ENCODE peak calls at places on chromosomes 13 and 19, in five cellular contexts. One of them, this sample, is unnamed.

GRCh38 chr13:27476943-27477681 is 26.7 kb upstream of the MTIF3 start:
- DNase-seq in tibial nerve: no peak
- DNase-seq in astrocyte of the spinal cord: peak
- DNase-seq in cardiac muscle cell: peak
- DNase-seq in brain microvascular endothelial cell: peak
- DNase-seq in this sample: peak

GRCh38 chr19:50998061-50998460 is 3.3 kb downstream of the KLK8 start:
- DNase-seq in cardiac muscle cell: no peak
- DNase-seq in brain microvascular endothelial cell: no peak
- DNase-seq in tibial nerve: no peak
- DNase-seq in astrocyte of the spinal cord: no peak
- DNase-seq in this sample: no peak

GRCh38 chr19:23996549-23996948 is 81.9 kb downstream of the ZNF726 start:
- DNase-seq in tibial nerve: no peak
- DNase-seq in brain microvascular endothelial cell: no peak
- DNase-seq in cardiac muscle cell: no peak
- DNase-seq in astrocyte of the spinal cord: no peak
- DNase-seq in this sample: peak

GRCh38 chr13:49938921-49939320 is 2.8 kb upstream of the SPRYD7 start:
- DNase-seq in cardiac muscle cell: no peak
- DNase-seq in brain microvascular endothelial cell: no peak
- DNase-seq in tibial nerve: no peak
- DNase-seq in astrocyte of the spinal cord: no peak
- DNase-seq in this sample: no peak

GRCh38 chr13:49265822-49266221 is 18.1 kb downstream of the CDADC1 start:
- DNase-seq in brain microvascular endothelial cell: peak
- DNase-seq in astrocyte of the spinal cord: peak
- DNase-seq in cardiac muscle cell: no peak
- DNase-seq in tibial nerve: no peak
- DNase-seq in this sample: peak

GRCh38 chr13:65597839-65598818 is 1632.0 kb downstream of the PCDH9 start:
- DNase-seq in astrocyte of the spinal cord: peak
- DNase-seq in brain microvascular endothelial cell: peak
- DNase-seq in cardiac muscle cell: peak
- DNase-seq in tibial nerve: no peak
- DNase-seq in this sample: peak

GRCh38 chr19:47228937-47229673 is 1.9 kb downstream of the BBC3 start:
- DNase-seq in tibial nerve: no peak
- DNase-seq in astrocyte of the spinal cord: peak
- DNase-seq in brain microvascular endothelial cell: peak
- DNase-seq in cardiac muscle cell: no peak
- DNase-seq in this sample: no peak

GRCh38 chr13:59915252-59915651 is 248.5 kb downstream of the DIAPH3 start:
- DNase-seq in brain microvascular endothelial cell: no peak
- DNase-seq in tibial nerve: no peak
- DNase-seq in cardiac muscle cell: no peak
- DNase-seq in astrocyte of the spinal cord: no peak
- DNase-seq in this sample: no peak

GRCh38 chr19:18220632-18221275 is 5.5 kb downstream of the PDE4C start:
- DNase-seq in astrocyte of the spinal cord: no peak
- DNase-seq in tibial nerve: no peak
- DNase-seq in cardiac muscle cell: no peak
- DNase-seq in brain microvascular endothelial cell: no peak
- DNase-seq in this sample: no peak

GRCh38 chr19:55255618-55256423 is 3.0 kb downstream of the PPP6R1 start:
- DNase-seq in brain microvascular endothelial cell: peak
- DNase-seq in tibial nerve: no peak
- DNase-seq in cardiac muscle cell: peak
- DNase-seq in astrocyte of the spinal cord: no peak
- DNase-seq in this sample: no peak

GRCh38 chr19:12782424-12783225 is 7.3 kb upstream of the HOOK2 start:
- DNase-seq in brain microvascular endothelial cell: peak
- DNase-seq in tibial nerve: peak
- DNase-seq in cardiac muscle cell: peak
- DNase-seq in astrocyte of the spinal cord: peak
- DNase-seq in this sample: peak

GRCh38 chr13:20616059-20616797 is 49.3 kb downstream of the IFT88 start:
- DNase-seq in tibial nerve: no peak
- DNase-seq in brain microvascular endothelial cell: peak
- DNase-seq in cardiac muscle cell: peak
- DNase-seq in astrocyte of the spinal cord: peak
- DNase-seq in this sample: peak

GRCh38 chr13:94613051-94613450 is 11.4 kb downstream of the GPR180 start:
- DNase-seq in brain microvascular endothelial cell: no peak
- DNase-seq in tibial nerve: no peak
- DNase-seq in cardiac muscle cell: no peak
- DNase-seq in astrocyte of the spinal cord: no peak
- DNase-seq in this sample: no peak

GRCh38 chr13:110726726-110727125 is 13.2 kb downstream of the ING1 start:
- DNase-seq in brain microvascular endothelial cell: no peak
- DNase-seq in astrocyte of the spinal cord: no peak
- DNase-seq in cardiac muscle cell: no peak
- DNase-seq in tibial nerve: no peak
- DNase-seq in this sample: no peak

GRCh38 chr19:19817357-19817756 is 4.2 kb downstream of the ZNF506 start:
- DNase-seq in astrocyte of the spinal cord: no peak
- DNase-seq in tibial nerve: no peak
- DNase-seq in cardiac muscle cell: no peak
- DNase-seq in brain microvascular endothelial cell: no peak
- DNase-seq in this sample: no peak

GRCh38 chr13:41137951-41138350 is 5.3 kb upstream of the KBTBD6 start:
- DNase-seq in tibial nerve: no peak
- DNase-seq in astrocyte of the spinal cord: peak
- DNase-seq in cardiac muscle cell: peak
- DNase-seq in brain microvascular endothelial cell: peak
- DNase-seq in this sample: peak

GRCh38 chr19:35899547-35900214 is 659 bp downstream of the NFKBID start:
- DNase-seq in tibial nerve: peak
- DNase-seq in brain microvascular endothelial cell: peak
- DNase-seq in cardiac muscle cell: peak
- DNase-seq in astrocyte of the spinal cord: peak
- DNase-seq in this sample: peak

GRCh38 chr13:24997367-24997967 is 98.5 kb upstream of the PABPC3 start:
- DNase-seq in cardiac muscle cell: peak
- DNase-seq in brain microvascular endothelial cell: peak
- DNase-seq in astrocyte of the spinal cord: peak
- DNase-seq in tibial nerve: no peak
- DNase-seq in this sample: no peak

GRCh38 chr13:51865838-51866237 is 4.1 kb downstream of the CCDC70 start:
- DNase-seq in cardiac muscle cell: no peak
- DNase-seq in astrocyte of the spinal cord: no peak
- DNase-seq in tibial nerve: no peak
- DNase-seq in brain microvascular endothelial cell: no peak
- DNase-seq in this sample: no peak

GRCh38 chr19:403221-404036 is 5.5 kb downstream of the C2CD4C start:
- DNase-seq in cardiac muscle cell: no peak
- DNase-seq in brain microvascular endothelial cell: no peak
- DNase-seq in astrocyte of the spinal cord: no peak
- DNase-seq in tibial nerve: peak
- DNase-seq in this sample: no peak

GRCh38 chr13:24738366-24738847 is 25.6 kb upstream of the RNF17 start:
- DNase-seq in brain microvascular endothelial cell: no peak
- DNase-seq in cardiac muscle cell: no peak
- DNase-seq in tibial nerve: no peak
- DNase-seq in astrocyte of the spinal cord: no peak
- DNase-seq in this sample: no peak

GRCh38 chr13:105327727-105328126 is 1207.7 kb downstream of the EFNB2 start:
- DNase-seq in cardiac muscle cell: no peak
- DNase-seq in tibial nerve: no peak
- DNase-seq in brain microvascular endothelial cell: peak
- DNase-seq in astrocyte of the spinal cord: peak
- DNase-seq in this sample: no peak

GRCh38 chr19:48443731-48444128 is 2.1 kb upstream of the GRWD1 start:
- DNase-seq in astrocyte of the spinal cord: no peak
- DNase-seq in tibial nerve: no peak
- DNase-seq in brain microvascular endothelial cell: no peak
- DNase-seq in cardiac muscle cell: no peak
- DNase-seq in this sample: no peak

GRCh38 chr19:56145698-56146097 is 4.6 kb downstream of the ZNF444 start:
- DNase-seq in tibial nerve: no peak
- DNase-seq in cardiac muscle cell: no peak
- DNase-seq in astrocyte of the spinal cord: no peak
- DNase-seq in brain microvascular endothelial cell: no peak
- DNase-seq in this sample: no peak

GRCh38 chr19:44714597-44715169 is 15.7 kb downstream of the CEACAM16 start:
- DNase-seq in brain microvascular endothelial cell: no peak
- DNase-seq in cardiac muscle cell: no peak
- DNase-seq in astrocyte of the spinal cord: no peak
- DNase-seq in tibial nerve: no peak
- DNase-seq in this sample: no peak

GRCh38 chr13:85806553-85807175 is 7.4 kb upstream of the SLITRK6 start:
- DNase-seq in astrocyte of the spinal cord: peak
- DNase-seq in cardiac muscle cell: peak
- DNase-seq in brain microvascular endothelial cell: no peak
- DNase-seq in tibial nerve: no peak
- DNase-seq in this sample: peak

GRCh38 chr13:111531505-111531904 is 211.1 kb downstream of the TEX29 start:
- DNase-seq in brain microvascular endothelial cell: peak
- DNase-seq in tibial nerve: no peak
- DNase-seq in cardiac muscle cell: peak
- DNase-seq in astrocyte of the spinal cord: no peak
- DNase-seq in this sample: no peak

GRCh38 chr19:12047868-12048267 is 4.9 kb downstream of the ZNF878 start:
- DNase-seq in tibial nerve: no peak
- DNase-seq in cardiac muscle cell: no peak
- DNase-seq in brain microvascular endothelial cell: no peak
- DNase-seq in astrocyte of the spinal cord: no peak
- DNase-seq in this sample: peak

GRCh38 chr13:32791545-32792172 is 205.4 kb downstream of the PDS5B start:
- DNase-seq in cardiac muscle cell: no peak
- DNase-seq in tibial nerve: no peak
- DNase-seq in brain microvascular endothelial cell: no peak
- DNase-seq in astrocyte of the spinal cord: peak
- DNase-seq in this sample: peak

GRCh38 chr13:48727252-48728011 is 73.7 kb downstream of the CYSLTR2 start:
- DNase-seq in astrocyte of the spinal cord: peak
- DNase-seq in tibial nerve: no peak
- DNase-seq in brain microvascular endothelial cell: no peak
- DNase-seq in cardiac muscle cell: peak
- DNase-seq in this sample: peak

GRCh38 chr13:113297370-113297871 is 382 bp downstream of the LAMP1 start:
- DNase-seq in tibial nerve: no peak
- DNase-seq in astrocyte of the spinal cord: peak
- DNase-seq in brain microvascular endothelial cell: no peak
- DNase-seq in cardiac muscle cell: no peak
- DNase-seq in this sample: no peak

GRCh38 chr19:55321466-55321865 is 3.7 kb downstream of the TMEM150B start:
- DNase-seq in tibial nerve: no peak
- DNase-seq in brain microvascular endothelial cell: no peak
- DNase-seq in astrocyte of the spinal cord: no peak
- DNase-seq in cardiac muscle cell: no peak
- DNase-seq in this sample: no peak

DNA sequence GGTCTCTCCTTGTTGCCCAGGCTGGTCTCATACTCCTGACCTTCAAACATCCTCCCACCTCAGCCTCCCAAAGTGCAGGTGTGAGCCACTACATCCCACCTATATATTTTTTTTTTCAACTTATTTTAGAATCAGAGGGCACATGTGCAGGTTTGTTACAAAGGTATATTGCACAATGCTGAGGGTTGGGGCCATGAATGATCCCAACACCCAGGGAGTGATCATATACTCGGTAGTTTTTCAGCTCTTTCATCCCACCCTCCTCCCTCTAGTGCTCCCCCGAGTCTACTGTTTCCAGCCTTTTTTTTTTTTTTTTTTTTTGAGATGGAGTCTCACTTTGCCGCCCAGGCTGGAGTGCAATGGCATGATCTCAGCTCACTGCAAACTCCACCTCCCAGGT is 38.4 kb upstream of the ADGRE1 start:
- DNase-seq in tibial nerve: no peak
- DNase-seq in cardiac muscle cell: no peak
- DNase-seq in brain microvascular endothelial cell: no peak
- DNase-seq in astrocyte of the spinal cord: no peak
- DNase-seq in this sample: no peak
- H3K4me3 ChIP-seq in tibial nerve: no peak
- H3K4me3 ChIP-seq in cardiac muscle cell: no peak
- H3K4me3 ChIP-seq in brain microvascular endothelial cell: no peak
- H3K4me3 ChIP-seq in astrocyte of the spinal cord: no peak
- H3K4me3 ChIP-seq in this sample: no peak

DNA sequence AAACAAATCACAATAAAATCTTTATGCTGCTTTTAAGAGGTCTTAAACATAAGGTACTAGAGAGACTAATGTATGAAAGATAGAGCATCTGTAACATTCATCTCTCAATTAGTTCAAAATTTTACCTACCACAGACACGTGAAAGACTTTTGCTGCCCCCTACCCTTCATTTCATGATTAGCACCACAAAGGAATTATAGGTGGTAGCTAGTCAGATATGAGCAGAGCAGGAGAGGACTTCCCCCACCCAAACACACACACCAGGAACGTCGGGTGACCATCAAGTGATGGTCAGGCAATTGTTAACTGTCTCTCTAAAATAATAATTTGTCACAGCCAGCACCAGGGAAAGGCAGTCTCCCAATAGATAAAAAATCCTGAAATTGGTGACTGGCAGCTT is 1531.7 kb upstream of the SPRY2 start:
- DNase-seq in tibial nerve: no peak
- DNase-seq in brain microvascular endothelial cell: no peak
- DNase-seq in cardiac muscle cell: no peak
- DNase-seq in astrocyte of the spinal cord: peak
- DNase-seq in this sample: no peak
- TF ChIP-seq CTCF in tibial nerve: no peak
- TF ChIP-seq CTCF in brain microvascular endothelial cell: no peak
- TF ChIP-seq CTCF in cardiac muscle cell: no peak
- TF ChIP-seq CTCF in astrocyte of the spinal cord: peak
- TF ChIP-seq CTCF in this sample: no peak

GRCh38 chr13:23608138-23608537 is 37.9 kb downstream of the TNFRSF19 start:
- DNase-seq in brain microvascular endothelial cell: no peak
- DNase-seq in astrocyte of the spinal cord: no peak
- DNase-seq in cardiac muscle cell: no peak
- DNase-seq in tibial nerve: no peak
- DNase-seq in this sample: no peak
- H3K4me3 ChIP-seq in brain microvascular endothelial cell: no peak
- H3K4me3 ChIP-seq in astrocyte of the spinal cord: no peak
- H3K4me3 ChIP-seq in cardiac muscle cell: no peak
- H3K4me3 ChIP-seq in tibial nerve: no peak
- H3K4me3 ChIP-seq in this sample: no peak

GRCh38 chr13:73259061-73259908 is 200.5 kb downstream of the KLF5 start:
- DNase-seq in cardiac muscle cell: peak
- DNase-seq in brain microvascular endothelial cell: no peak
- DNase-seq in astrocyte of the spinal cord: no peak
- DNase-seq in tibial nerve: no peak
- DNase-seq in this sample: no peak
- TF ChIP-seq CTCF in cardiac muscle cell: no peak
- TF ChIP-seq CTCF in brain microvascular endothelial cell: no peak
- TF ChIP-seq CTCF in astrocyte of the spinal cord: no peak
- TF ChIP-seq CTCF in tibial nerve: no peak
- TF ChIP-seq CTCF in this sample: no peak

DNA sequence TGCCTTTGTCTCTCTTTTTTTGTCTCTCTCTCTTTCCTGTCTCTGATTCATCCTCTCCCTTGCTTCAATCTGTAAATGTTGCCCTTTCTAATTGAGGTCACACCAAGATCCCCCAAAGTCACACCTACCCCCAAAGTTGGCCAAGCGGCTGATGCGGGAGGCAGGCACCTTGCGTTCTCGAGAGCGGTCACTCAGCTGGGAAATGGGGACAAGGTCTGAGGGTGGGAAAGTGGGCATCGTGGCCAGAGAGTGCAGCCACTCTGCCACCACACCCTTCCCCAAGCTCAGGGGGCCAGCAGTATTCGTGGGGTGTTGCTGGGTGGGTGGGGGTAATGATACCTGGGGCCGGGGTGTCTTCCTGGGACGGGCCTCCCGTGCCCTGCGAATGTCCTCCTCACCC is 2.7 kb downstream of the COQ8B start:
- DNase-seq in astrocyte of the spinal cord: no peak
- DNase-seq in tibial nerve: no peak
- DNase-seq in cardiac muscle cell: no peak
- DNase-seq in brain microvascular endothelial cell: no peak
- DNase-seq in this sample: no peak
- H3K4me3 ChIP-seq in astrocyte of the spinal cord: no peak
- H3K4me3 ChIP-seq in tibial nerve: peak
- H3K4me3 ChIP-seq in cardiac muscle cell: peak
- H3K4me3 ChIP-seq in brain microvascular endothelial cell: no peak
- H3K4me3 ChIP-seq in this sample: peak

This sample was measured in foreskin fibroblast.